ENCODE peak calls at places on chromosomes 7 and 10, in ten cellular contexts. N, I, K, G, A, X, P, C, M and B are unnamed samples.

GRCh38 chr7:132619967-132620366 is 43.7 kb upstream of the PLXNA4 start:
- DNase-seq in C (no peak), A (no peak), X (no peak), G (no peak), K (no peak), M (no peak), N (no peak), P (no peak), I (no peak), B (no peak)

GRCh38 chr10:109851595-109851994 is 71.7 kb downstream of the XPNPEP1 start:
- DNase-seq in M (no peak), P (no peak), K (no peak), G (no peak), N (no peak), I (no peak), C (no peak), X (no peak), A (no peak), B (no peak)

GRCh38 chr10:112435013-112435619 is 11.6 kb downstream of the ZDHHC6 start:
- DNase-seq in G (no peak), C (peak; percentile 49), K (peak; percentile 20), M (peak; percentile 60), P (no peak), I (no peak), A (no peak), N (no peak), X (no peak), B (no peak)

GRCh38 chr10:131620904-131621303 is 279.9 kb upstream of the PPP2R2D start:
- DNase-seq in P (no peak), A (no peak), M (no peak), K (no peak), X (no peak), I (no peak), C (no peak), N (no peak), G (no peak), B (no peak)

GRCh38 chr10:117462424-117462792 is 80.1 kb upstream of the EMX2 start:
- DNase-seq in X (no peak), G (no peak), P (no peak), C (peak; percentile 69), A (peak; percentile 70), N (no peak), M (no peak), I (no peak), K (peak; percentile 15), B (no peak)

GRCh38 chr7:48875300-48875916 is 48.9 kb upstream of the CDC14C start:
- DNase-seq in K (no peak), I (peak; percentile 52), N (peak; percentile 28), C (peak; percentile 85), P (peak; percentile 82), X (peak; percentile 31), A (no peak), G (no peak), M (no peak), B (peak; percentile 60)

GRCh38 chr10:89242840-89243586 is 8.6 kb downstream of the LIPA start:
- DNase-seq in A (no peak), G (no peak), K (no peak), M (no peak), P (no peak), X (no peak), N (no peak), I (no peak), C (peak; percentile 34), B (no peak)

GRCh38 chr10:126250527-126251310 is 137.6 kb downstream of the ADAM12 start:
- DNase-seq in K (no peak), C (no peak), G (no peak), X (no peak), M (peak; percentile 20), I (no peak), N (no peak), P (no peak), A (no peak), B (no peak)

GRCh38 chr7:157824819-157825121 is 488.0 kb downstream of the DNAJB6 start:
- DNase-seq in M (no peak), N (no peak), A (peak; percentile 66), C (no peak), K (no peak), X (no peak), P (no peak), G (no peak), I (no peak), B (no peak)

GRCh38 chr7:22651534-22652243 is 75.3 kb upstream of the IL6 start:
- DNase-seq in G (no peak), X (no peak), P (no peak), K (no peak), I (no peak), C (no peak), M (peak; percentile 83), A (no peak), N (no peak), B (no peak)

GRCh38 chr10:91590904-91591791 is 41.7 kb downstream of the PPP1R3C start:
- DNase-seq in N (peak; percentile 57), M (peak; percentile 93), A (no peak), I (no peak), K (peak; percentile 66), G (peak; percentile 81), X (peak; percentile 75), C (no peak), P (peak; percentile 43), B (peak; percentile 21)
- TF ChIP-seq CTCF in N (no peak), M (no peak), A (no peak), I (no peak), K (no peak), G (peak; percentile 12), X (no peak), C (no peak), P (no peak), B (no peak)

GRCh38 chr10:71765907-71766716 is 7.2 kb downstream of the VSIR start:
- DNase-seq in M (no peak), G (no peak), P (no peak), X (no peak), A (peak; percentile 81), I (no peak), N (no peak), K (no peak), C (no peak), B (no peak)

GRCh38 chr10:71769279-71769823 is 4.0 kb downstream of the VSIR start:
- DNase-seq in G (no peak), P (no peak), C (peak; percentile 28), M (peak; percentile 31), K (no peak), I (no peak), A (peak; percentile 54), N (no peak), X (no peak), B (no peak)

GRCh38 chr10:71766717-71767419 is 6.5 kb downstream of the VSIR start:
- DNase-seq in K (peak; percentile 85), C (no peak), I (peak; percentile 29), G (peak; percentile 86), P (peak; percentile 41), A (peak; percentile 92), M (peak; percentile 95), N (peak; percentile 96), X (peak; percentile 82), B (no peak)

GRCh38 chr10:71765176-71765906 is 8.0 kb downstream of the VSIR start:
- DNase-seq in I (no peak), K (no peak), N (no peak), P (no peak), X (peak; percentile 71), C (no peak), A (peak; percentile 77), G (no peak), M (peak; percentile 30), B (no peak)

DNA sequence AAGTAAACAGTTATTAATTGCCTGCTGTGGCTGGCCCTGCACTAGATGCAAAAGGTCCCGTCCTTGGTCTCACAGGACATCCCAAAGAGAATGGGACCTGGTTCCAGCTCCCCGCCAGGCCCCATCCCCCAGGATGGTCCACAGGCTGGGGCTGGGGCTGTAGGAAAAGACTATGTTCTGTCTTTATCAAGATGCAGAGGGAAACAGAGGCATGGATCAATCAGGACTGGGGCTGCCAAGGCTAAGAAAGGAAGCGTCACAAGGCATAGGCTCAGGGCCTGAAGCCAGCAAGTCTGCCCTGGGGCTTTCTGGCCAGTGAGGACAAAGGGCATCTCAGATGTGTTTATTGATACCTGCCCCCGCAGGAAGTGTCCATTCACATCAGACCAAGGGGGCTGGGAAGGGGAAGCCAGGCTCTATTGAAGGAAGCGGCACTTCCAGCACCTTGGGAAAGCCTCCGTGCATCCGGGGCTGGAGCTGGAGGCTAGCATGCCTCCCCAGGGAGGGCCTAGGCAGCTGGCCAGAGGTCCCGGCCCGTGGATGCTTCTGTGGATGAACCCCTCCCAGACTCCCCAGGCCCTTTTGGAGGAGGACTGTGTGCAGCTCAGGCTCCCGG is 5.8 kb downstream of the VSIR start:
- DNase-seq in I (no peak), N (peak; percentile 53), P (peak; percentile 51), K (peak; percentile 32), C (no peak), M (no peak), X (peak; percentile 86), A (peak; percentile 84), G (no peak), B (peak; percentile 60)
- H3K4me3 ChIP-seq in I (no peak overlapping the region), N (no peak overlapping the region), P (no peak overlapping the region), K (no peak overlapping the region), C (no peak overlapping the region), M (no peak overlapping the region), X (no peak overlapping the region), A (no peak overlapping the region), G (no peak overlapping the region), B (no peak overlapping the region)

GRCh38 chr10:13956826-13957225 is 370.1 kb downstream of the PRPF18 start:
- DNase-seq in G (peak; percentile 58), X (peak; percentile 59), M (peak; percentile 80), A (no peak), K (no peak), I (peak; percentile 50), P (peak; percentile 67), C (peak; percentile 59), N (peak; percentile 29), B (no peak)
- H3K27ac ChIP-seq in G (peak overlapping the region; percentile 62), X (peak overlapping the region; percentile 58), M (peak overlapping the region; percentile 4), A (peak overlapping the region; percentile 59), K (no peak overlapping the region), I (no peak overlapping the region), P (no peak overlapping the region), C (no peak overlapping the region), N (no peak overlapping the region), B (no peak overlapping the region)

DNA sequence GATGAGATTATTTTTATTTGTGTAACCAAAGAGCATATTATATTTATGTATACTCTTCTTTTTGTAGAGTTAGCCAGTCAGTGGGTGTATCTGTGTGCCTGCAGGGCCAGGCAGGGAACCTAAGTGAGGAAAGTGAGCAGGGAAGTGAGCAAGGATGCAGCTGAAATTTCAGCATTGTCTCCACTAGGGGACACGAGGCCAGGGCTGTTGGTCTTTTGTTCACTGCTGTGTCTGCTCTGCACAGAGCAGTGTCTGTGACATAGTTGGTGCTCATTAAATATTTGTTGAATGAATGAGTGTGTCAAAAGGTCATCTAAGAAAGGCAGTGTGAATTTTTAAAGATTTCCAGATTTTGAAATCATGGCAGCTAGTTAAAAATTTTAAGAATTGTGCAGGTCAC is 51.8 kb downstream of the SUGCT start:
- DNase-seq in I (no peak), G (no peak), M (no peak), N (no peak), P (no peak), X (no peak), C (peak; percentile 37), K (no peak), A (no peak), B (no peak)
- TF ChIP-seq CTCF in I (no peak), G (no peak), M (no peak), N (no peak), P (no peak), X (no peak), C (peak; percentile 41), K (no peak), A (no peak), B (no peak)

DNA sequence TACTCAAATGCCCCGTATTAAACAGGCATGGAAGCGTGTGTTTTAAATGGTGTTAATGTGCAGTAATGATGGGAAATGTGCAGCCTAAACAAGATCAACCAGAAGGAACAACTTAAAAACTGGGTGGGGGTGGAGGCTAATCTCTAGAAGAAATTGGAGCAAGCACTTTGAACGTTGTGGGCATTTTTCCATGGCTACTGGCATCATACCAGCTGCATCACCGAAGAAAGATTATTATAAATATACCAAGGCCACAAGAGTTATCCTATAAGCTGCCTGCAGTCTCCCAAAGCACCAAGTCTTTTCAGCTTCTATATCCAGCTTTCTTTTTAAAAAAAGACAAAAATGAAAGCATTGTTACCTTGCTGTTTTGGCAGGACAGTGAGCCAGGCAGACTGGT is 79.9 kb downstream of the FGFR2 start:
- DNase-seq in P (no peak), C (no peak), N (no peak), M (no peak), I (no peak), K (no peak), X (no peak), A (no peak), G (no peak), B (no peak)
- H3K4me3 ChIP-seq in P (no peak overlapping the region), C (no peak overlapping the region), N (no peak overlapping the region), M (no peak overlapping the region), I (no peak overlapping the region), K (no peak overlapping the region), X (no peak overlapping the region), A (no peak overlapping the region), G (no peak overlapping the region), B (no peak overlapping the region)